ENCODE peak calls at places on chromosomes 13 and 19, in six cellular contexts. F is AG09309; E is central memory CD4-positive, alpha-beta T cell; V is GM04503; I is transverse colon; X is activated CD4-positive, alpha-beta T cell treated with anti-CD3 and anti-CD28 coated beads for 1 hour. C is an unnamed sample.

GRCh38 chr19:326851-327250 is 17.7 kb downstream of the MIER2 start:
- DNase-seq in F (no peak), E (no peak), V (no peak), I (no peak), X (no peak), C (no peak)

GRCh38 chr13:98142427-98143156 is at the start of gene FARP1:
- DNase-seq in F (no peak), E (no peak), V (no peak), I (peak; percentile 84), X (no peak), C (peak; percentile 77)

GRCh38 chr13:41512441-41512840 is 55.1 kb downstream of the RGCC start:
- DNase-seq in F (no peak), E (no peak), V (no peak), I (no peak), X (no peak), C (no peak)

GRCh38 chr13:47241446-47241845 is 344.6 kb upstream of the HTR2A start:
- DNase-seq in F (no peak), E (no peak), V (no peak), I (no peak), X (no peak), C (no peak)

GRCh38 chr13:44436589-44437337 is 63.1 kb downstream of the SERP2 start:
- DNase-seq in F (peak; percentile 65), E (peak; percentile 29), V (no peak), I (peak; percentile 97), X (peak; percentile 25), C (peak; percentile 87)

GRCh38 chr19:5083547-5083965 is 114.6 kb downstream of the KDM4B start:
- DNase-seq in F (no peak), E (no peak), V (no peak), I (no peak), X (no peak), C (no peak)

GRCh38 chr13:76383671-76384461 is 502.3 kb downstream of the KCTD12 start:
- DNase-seq in F (peak; percentile 57), E (no peak), V (peak; percentile 68), I (peak; percentile 7), X (no peak), C (no peak)

GRCh38 chr19:31543456-31543855 is 194.2 kb upstream of the TSHZ3 start:
- DNase-seq in F (no peak), E (no peak), V (no peak), I (no peak), X (no peak), C (no peak)

GRCh38 chr19:44592451-44592890 is 20.9 kb upstream of the IGSF23 start:
- DNase-seq in F (no peak), E (no peak), V (no peak), I (no peak), X (no peak), C (peak; percentile 62)

GRCh38 chr13:76027131-76027530 is 391.0 kb downstream of the LMO7 start:
- DNase-seq in F (no peak), E (no peak), V (no peak), I (no peak), X (no peak), C (no peak)

GRCh38 chr13:94712812-94713555 is 639 bp upstream of the SOX21 start:
- DNase-seq in F (peak; percentile 13), E (no peak), V (no peak), I (no peak), X (no peak), C (peak; percentile 15)

GRCh38 chr19:41325947-41326706 is 16.2 kb downstream of the CCDC97 start:
- DNase-seq in F (no peak), E (no peak), V (no peak), I (peak; percentile 39), X (no peak), C (peak; percentile 30)

GRCh38 chr19:30360378-30361106 is 11.6 kb upstream of the ZNF536 start:
- DNase-seq in F (no peak), E (no peak), V (no peak), I (no peak), X (no peak), C (no peak)

GRCh38 chr19:10352764-10353671 is 13.6 kb upstream of the ICAM3 start:
- DNase-seq in F (no peak), E (no peak), V (no peak), I (no peak), X (no peak), C (no peak)

GRCh38 chr19:1582201-1582600 is 10.5 kb downstream of the MBD3 start:
- DNase-seq in F (no peak), E (no peak), V (no peak), I (no peak), X (no peak), C (no peak)

GRCh38 chr13:40550130-40550529 is 116.3 kb downstream of the FOXO1 start:
- DNase-seq in F (no peak), E (no peak), V (no peak), I (no peak), X (no peak), C (no peak)

GRCh38 chr13:21638319-21639282 is 32.3 kb upstream of the FGF9 start:
- DNase-seq in F (no peak), E (peak; percentile 28), V (no peak), I (peak; percentile 43), X (no peak), C (peak; percentile 27)

GRCh38 chr13:53694814-53695533 is 666.4 kb downstream of the OLFM4 start:
- DNase-seq in F (no peak), E (no peak), V (no peak), I (no peak), X (no peak), C (no peak)

GRCh38 chr19:55836340-55836739 is at the start of gene NLRP4:
- DNase-seq in F (no peak), E (no peak), V (no peak), I (no peak), X (no peak), C (no peak)

GRCh38 chr19:31533114-31533513 is 183.9 kb upstream of the TSHZ3 start:
- DNase-seq in F (no peak), E (no peak), V (no peak), I (no peak), X (no peak), C (no peak)

GRCh38 chr19:2325261-2326046 is 2.9 kb downstream of the LSM7 start:
- DNase-seq in F (no peak), E (no peak), V (no peak), I (no peak), X (no peak), C (no peak)

GRCh38 chr13:97834255-97834654 is 119.2 kb upstream of the IPO5 start:
- DNase-seq in F (no peak), E (no peak), V (no peak), I (no peak), X (no peak), C (no peak)

GRCh38 chr13:33032037-33032625 is 15.9 kb downstream of the KL start:
- DNase-seq in F (peak; percentile 34), E (no peak), V (no peak), I (no peak), X (no peak), C (no peak)

GRCh38 chr19:821976-822773 is 420 bp upstream of the PLPPR3 start:
- DNase-seq in F (no peak), E (no peak), V (no peak), I (no peak), X (no peak), C (no peak)

GRCh38 chr13:32415019-32415418 is 12.9 kb downstream of the N4BP2L1 start:
- DNase-seq in F (no peak), E (no peak), V (no peak), I (peak; percentile 25), X (no peak), C (peak; percentile 10)

GRCh38 chr13:24693862-24694471 is 13.8 kb downstream of the ATP12A start:
- DNase-seq in F (no peak), E (peak; percentile 19), V (no peak), I (peak; percentile 36), X (no peak), C (peak; percentile 66)

GRCh38 chr13:73082471-73082870 is 23.7 kb downstream of the KLF5 start:
- DNase-seq in F (no peak), E (no peak), V (no peak), I (no peak), X (no peak), C (no peak)

GRCh38 chr19:35995655-35995993 is 636 bp downstream of the SDHAF1 start:
- DNase-seq in F (no peak), E (no peak), V (no peak), I (peak; percentile 58), X (no peak), C (peak; percentile 61)

GRCh38 chr13:37966266-37966665 is 96.7 kb upstream of the TRPC4 start:
- DNase-seq in F (no peak), E (no peak), V (no peak), I (no peak), X (no peak), C (no peak)

GRCh38 chr13:48600374-48601364 is 53.1 kb upstream of the CYSLTR2 start:
- DNase-seq in F (no peak), E (no peak), V (no peak), I (no peak), X (no peak), C (peak; percentile 32)

GRCh38 chr13:21616880-21617279 is 12.9 kb upstream of the MICU2 start:
- DNase-seq in F (no peak), E (no peak), V (no peak), I (peak; percentile 30), X (no peak), C (no peak)

GRCh38 chr19:58545286-58546068 is 1.6 kb downstream of the TRIM28 start:
- DNase-seq in F (no peak), E (no peak), V (no peak), I (no peak), X (no peak), C (no peak)

GRCh38 chr13:86559915-86560314 is 760.7 kb upstream of the SLITRK6 start:
- DNase-seq in F (no peak), E (no peak), V (no peak), I (no peak), X (no peak), C (no peak)

GRCh38 chr13:93080587-93080986 is 146.0 kb upstream of the GPC6 start:
- DNase-seq in F (no peak), E (no peak), V (no peak), I (no peak), X (no peak), C (no peak)

GRCh38 chr13:24228852-24229458 is 68.4 kb downstream of the SPATA13 start:
- DNase-seq in F (peak; percentile 44), E (peak; percentile 35), V (no peak), I (no peak), X (no peak), C (peak; percentile 28)

GRCh38 chr13:65011403-65011802 is 2218.7 kb downstream of the PCDH9 start:
- DNase-seq in F (no peak), E (no peak), V (no peak), I (no peak), X (no peak), C (no peak)

GRCh38 chr19:35216833-35217707 is 11.5 kb downstream of the FAM187B start:
- DNase-seq in F (no peak), E (peak; percentile 33), V (no peak), I (peak; percentile 65), X (no peak), C (peak; percentile 66)

GRCh38 chr19:41223431-41224234 is 4.6 kb downstream of the AXL start:
- DNase-seq in F (peak; percentile 58), E (no peak), V (peak; percentile 54), I (no peak), X (no peak), C (peak; percentile 80)

GRCh38 chr13:40069173-40070044 is 413.9 kb downstream of the COG6 start:
- DNase-seq in F (no peak), E (peak; percentile 53), V (no peak), I (peak; percentile 80), X (peak; percentile 56), C (peak; percentile 67)

GRCh38 chr13:50365683-50366391 is 350.6 kb downstream of the KCNRG start:
- DNase-seq in F (no peak), E (peak; percentile 43), V (no peak), I (peak; percentile 23), X (peak; percentile 14), C (peak; percentile 68)

C was measured in Calu3.